ENCODE peak calls at places on chromosomes 7 and 10, in eight cellular contexts. A is upper lobe of left lung, K is transverse colon, W is adrenal gland, X is heart left ventricle, T is H1, R is prostate gland, S is endothelial cell of umbilical vein. U is an unnamed sample.

GRCh38 chr7:5679741-5680473 is 101.6 kb downstream of the RNF216 start:
- DNase-seq in R (no peak), A (no peak), S (no peak), T (no peak), X (peak), K (peak), W (no peak), U (no peak)

GRCh38 chr7:99366646-99367045 is 7.9 kb upstream of the ARPC1B start:
- DNase-seq in K (no peak), S (no peak), A (no peak), W (no peak), X (no peak), T (no peak), R (no peak), U (no peak)

GRCh38 chr10:77415311-77415960 is 222.2 kb downstream of the KCNMA1 start:
- DNase-seq in T (no peak), R (no peak), A (no peak), X (no peak), W (no peak), K (no peak), S (no peak), U (no peak)

GRCh38 chr10:119667562-119668328 is 16.6 kb downstream of the BAG3 start:
- DNase-seq in W (peak), X (peak), R (peak), A (no peak), S (no peak), T (peak), K (peak), U (peak)

GRCh38 chr10:100333821-100334469 is 3.9 kb upstream of the PKD2L1 start:
- DNase-seq in T (no peak), S (no peak), A (no peak), K (no peak), R (no peak), W (no peak), X (no peak), U (no peak)

GRCh38 chr7:116674508-116675173 is 2.6 kb downstream of the MET start:
- DNase-seq in S (peak), W (no peak), A (no peak), R (no peak), X (no peak), T (no peak), K (no peak), U (no peak)

GRCh38 chr7:114487174-114487573 is 72.6 kb downstream of the FOXP2 start:
- DNase-seq in S (no peak), W (no peak), X (no peak), T (no peak), R (no peak), A (no peak), K (no peak), U (no peak)

GRCh38 chr7:158165711-158166110 is 421.9 kb downstream of the PTPRN2 start:
- DNase-seq in A (no peak), X (no peak), K (no peak), S (no peak), W (no peak), R (no peak), T (no peak), U (no peak)

GRCh38 chr7:40571796-40572195 is 437.0 kb downstream of the SUGCT start:
- DNase-seq in K (no peak), T (no peak), W (no peak), X (no peak), A (no peak), S (no peak), R (no peak), U (no peak)

GRCh38 chr7:139180700-139181311 is 50.2 kb upstream of the UBN2 start:
- DNase-seq in R (no peak), S (peak), A (no peak), X (no peak), K (no peak), T (no peak), W (no peak), U (no peak)

GRCh38 chr10:89250814-89251416 is 660 bp downstream of the LIPA start:
- DNase-seq in K (no peak), S (no peak), T (no peak), A (peak), X (no peak), W (no peak), R (no peak), U (no peak)

GRCh38 chr10:75265856-75266255 is 30.1 kb upstream of the COMTD1 start:
- DNase-seq in X (no peak), R (no peak), A (no peak), S (no peak), W (no peak), T (no peak), K (no peak), U (no peak)

GRCh38 chr10:75266945-75267344 is 31.2 kb upstream of the COMTD1 start:
- DNase-seq in W (no peak), X (no peak), S (no peak), K (no peak), A (no peak), T (no peak), R (no peak), U (no peak)

GRCh38 chr10:75260990-75261389 is 25.2 kb upstream of the COMTD1 start:
- DNase-seq in W (no peak), A (no peak), X (no peak), K (no peak), R (no peak), T (no peak), S (no peak), U (no peak)

GRCh38 chr10:75261813-75262725 is 26.3 kb upstream of the COMTD1 start:
- DNase-seq in W (no peak), A (no peak), T (no peak), X (no peak), R (no peak), S (no peak), K (no peak), U (no peak)

GRCh38 chr10:75263806-75264205 is 28.0 kb upstream of the COMTD1 start:
- DNase-seq in R (no peak), S (no peak), K (no peak), T (no peak), A (no peak), W (no peak), X (no peak), U (no peak)
- TF ChIP-seq POLR2A in R (no peak), S (no peak), K (no peak), T (no peak), A (no peak), W (no peak), X (no peak), U (no peak)

GRCh38 chr7:66591801-66592596 is 36.7 kb upstream of the KCTD7 start:
- DNase-seq in T (peak), R (peak), A (peak), X (peak), K (peak), W (peak), S (peak), U (peak)
- TF ChIP-seq POLR2A in T (peak), R (peak), A (peak), X (peak), K (peak), W (peak), S (peak), U (peak)

GRCh38 chr10:97643586-97643985 is 3.1 kb downstream of the PI4K2A start:
- DNase-seq in A (no peak), R (no peak), K (no peak), S (no peak), W (no peak), T (no peak), X (no peak), U (no peak)

GRCh38 chr10:97644961-97645360 is 4.5 kb downstream of the PI4K2A start:
- DNase-seq in R (no peak), W (no peak), T (no peak), X (no peak), A (no peak), S (no peak), K (no peak), U (no peak)

GRCh38 chr10:97635577-97635976 is 2.3 kb upstream of the MORN4 start:
- DNase-seq in K (no peak), R (no peak), W (no peak), S (no peak), A (no peak), T (no peak), X (no peak), U (no peak)

GRCh38 chr10:97640868-97641811 is 669 bp downstream of the PI4K2A start:
- DNase-seq in A (no peak), S (peak), X (peak), W (peak), T (no peak), R (peak), K (peak), U (peak)

DNA sequence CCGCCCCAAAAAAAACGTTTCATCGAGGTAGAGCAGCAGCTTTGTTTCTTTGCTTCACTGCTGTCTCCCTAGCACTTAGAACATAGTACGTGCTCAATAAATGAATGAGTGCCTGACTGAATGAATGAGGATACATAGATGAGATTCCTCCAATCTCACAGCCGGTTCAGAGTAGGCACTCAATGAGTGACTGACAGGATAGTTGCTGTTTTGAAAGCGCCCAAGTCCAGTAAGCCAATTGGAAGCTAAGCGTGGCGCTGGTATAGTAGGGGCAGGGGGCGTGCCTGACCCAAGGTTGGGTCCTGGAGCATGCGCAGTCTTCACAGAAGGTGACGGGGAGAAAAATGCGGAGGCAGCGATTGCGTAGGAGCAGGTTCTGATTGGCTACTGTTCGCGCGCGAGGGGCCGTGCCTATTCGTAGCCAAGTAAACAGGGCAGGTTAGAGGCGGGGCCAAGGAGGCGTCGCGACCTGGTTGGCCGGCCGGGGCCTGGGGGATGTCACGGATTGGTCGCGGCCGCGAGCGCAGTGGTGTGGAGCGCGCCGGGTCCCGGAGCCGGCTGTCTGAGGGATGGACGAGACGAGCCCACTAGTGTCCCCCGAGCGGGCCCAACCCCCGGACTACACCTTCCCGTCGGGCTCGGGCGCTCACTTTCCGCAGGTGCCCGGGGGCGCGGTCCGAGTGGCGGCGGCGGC is at the start of gene PI4K2A:
- DNase-seq in S (peak), T (peak), W (peak), A (peak), R (peak), K (peak), X (peak), U (peak)
- TF ChIP-seq POLR2A in S (peak), T (no peak), W (peak), A (peak), R (peak), K (peak), X (peak), U (peak)

GRCh38 chr10:133391761-133392518 is 2.0 kb upstream of the MTG1 start:
- DNase-seq in K (no peak), S (no peak), W (no peak), X (no peak), R (no peak), T (no peak), A (no peak), U (no peak)

GRCh38 chr10:133390597-133391248 is 3.2 kb upstream of the MTG1 start:
- DNase-seq in X (no peak), W (no peak), S (no peak), T (no peak), R (no peak), K (no peak), A (no peak), U (no peak)

GRCh38 chr10:133388265-133388972 is 5.5 kb upstream of the MTG1 start:
- DNase-seq in S (no peak), R (no peak), T (no peak), A (no peak), W (no peak), K (no peak), X (no peak), U (no peak)

GRCh38 chr10:133391249-133391635 is 2.7 kb upstream of the MTG1 start:
- DNase-seq in W (no peak), X (no peak), T (no peak), R (no peak), K (no peak), S (no peak), A (no peak), U (no peak)

DNA sequence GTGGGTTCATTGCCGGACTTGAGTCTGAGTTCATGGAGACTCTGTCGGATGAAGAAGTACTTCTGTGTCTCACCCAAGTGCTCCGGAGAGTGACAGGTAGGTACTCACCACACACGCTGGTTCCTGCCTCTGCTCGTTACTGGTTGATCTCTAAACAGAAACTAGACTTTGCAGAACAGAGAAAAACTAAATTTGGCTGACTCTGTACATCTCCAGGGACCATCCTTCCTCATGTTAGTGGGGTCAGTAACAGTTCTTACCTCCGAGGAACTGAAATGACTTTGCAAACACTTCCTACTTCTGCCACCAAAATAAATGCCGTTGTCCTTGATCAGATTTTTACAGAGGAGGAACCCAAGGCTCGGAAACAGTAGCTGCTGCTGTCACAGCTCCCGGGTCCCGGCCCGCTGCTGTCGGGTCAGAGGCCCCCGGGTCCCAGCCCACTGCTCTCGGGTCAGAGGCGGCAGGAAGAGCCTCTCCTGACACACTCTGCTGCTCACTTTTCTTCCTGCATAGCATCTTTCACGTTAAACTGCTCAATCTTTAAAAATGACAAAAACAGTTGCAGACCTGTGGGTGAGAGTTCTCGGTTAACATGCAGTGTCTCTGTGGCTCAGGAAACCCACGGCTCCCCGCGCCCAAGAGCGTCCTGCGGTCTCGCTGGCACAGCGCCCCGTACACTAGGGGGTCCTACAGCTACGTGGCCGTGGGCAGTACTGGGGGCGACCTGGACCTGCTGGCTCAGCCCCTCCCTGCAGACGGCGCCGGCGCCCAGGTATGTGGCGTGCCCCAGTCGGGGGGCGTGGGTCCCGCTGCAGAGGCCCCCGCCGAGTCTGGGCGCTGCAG is 4.8 kb upstream of the MTG1 start:
- DNase-seq in X (no peak), S (no peak), W (no peak), K (peak), R (no peak), T (no peak), A (peak), U (no peak)
- TF ChIP-seq POLR2A in X (no peak), S (no peak), W (no peak), K (no peak), R (no peak), T (no peak), A (no peak), U (no peak)

U was measured in H54.